ENCODE peak calls at places on chromosomes 5 and 9, in four cellular contexts. Y, J, H and F are unnamed samples.

GRCh38 chr5:43602456-43602817 is 543 bp upstream of the NNT start:
- DNase-seq in J (no peak), Y (peak), H (peak), F (no peak)

GRCh38 chr9:81537964-81538363 is 151.4 kb downstream of the TLE1 start:
- DNase-seq in J (no peak), H (no peak), Y (peak), F (no peak)

GRCh38 chr5:64811050-64811640 is 42.4 kb downstream of the CWC27 start:
- DNase-seq in J (no peak), H (peak), Y (peak), F (no peak)

GRCh38 chr9:82805027-82805426 is 257.9 kb downstream of the RASEF start:
- DNase-seq in Y (no peak), H (no peak), J (no peak), F (no peak)

GRCh38 chr9:119709431-119709830 is 340.2 kb upstream of the BRINP1 start:
- DNase-seq in Y (no peak), H (no peak), J (no peak), F (no peak)

GRCh38 chr9:15438891-15439290 is 16.2 kb downstream of the SNAPC3 start:
- DNase-seq in H (no peak), J (no peak), Y (no peak), F (no peak)

GRCh38 chr5:150641006-150641570 is 628 bp downstream of the SYNPO start:
- DNase-seq in J (no peak), H (peak), Y (peak), F (peak)

GRCh38 chr9:114278881-114279570 is 43.9 kb upstream of the ORM1 start:
- DNase-seq in J (peak), H (peak), Y (peak), F (peak)

GRCh38 chr9:130286072-130286770 is 20.7 kb downstream of the HMCN2 start:
- DNase-seq in H (no peak), Y (no peak), J (no peak), F (peak)

GRCh38 chr5:81161012-81161601 is 72.0 kb upstream of the CKMT2 start:
- DNase-seq in H (no peak), Y (no peak), J (no peak), F (no peak)

GRCh38 chr5:12592228-12592627 is 688.0 kb upstream of the CTNND2 start:
- DNase-seq in J (no peak), H (no peak), Y (no peak), F (no peak)